ENCODE peak calls at places on chromosomes 4 and X, in five cellular contexts. C is fibroblast of lung, V is ovary, H is dorsolateral prefrontal cortex, I is left lung. E is an unnamed sample.

GRCh38 chr4:137375111-137375850 is 157.0 kb downstream of the PCDH18 start:
- DNase-seq in V (no peak), H (no peak), C (no peak), I (no peak), E (no peak)

GRCh38 chrX:29155286-29155685 is 568.0 kb downstream of the IL1RAPL1 start:
- DNase-seq in H (no peak), V (no peak), C (no peak), I (no peak), E (no peak)

GRCh38 chrX:102042706-102043325 is 82.7 kb upstream of the TCEAL2 start:
- DNase-seq in C (no peak), H (no peak), V (no peak), I (no peak), E (no peak)

GRCh38 chr4:113636438-113636818 is 125.1 kb downstream of the CAMK2D start:
- DNase-seq in C (no peak), V (no peak), H (no peak), I (no peak), E (no peak)

GRCh38 chr4:164847967-164848649 is 28.9 kb upstream of the APELA start:
- DNase-seq in H (no peak), V (no peak), I (no peak), C (no peak), E (no peak)

GRCh38 chr4:65943076-65943475 is 272.8 kb upstream of the EPHA5 start:
- DNase-seq in C (peak; percentile 91), H (no peak), I (no peak), V (no peak), E (no peak)

GRCh38 chr4:66688674-66689073 is 856.6 kb downstream of the CENPC start:
- DNase-seq in I (no peak), C (peak; percentile 53), H (no peak), V (no peak), E (no peak)

GRCh38 chr4:1855334-1856070 is 454 bp downstream of the LETM1 start:
- DNase-seq in I (peak; percentile 85), H (no peak), C (no peak), V (peak; percentile 31), E (peak; percentile 42)

GRCh38 chr4:23945521-23946017 is 55.7 kb upstream of the PPARGC1A start:
- DNase-seq in V (no peak), H (no peak), C (peak; percentile 83), I (no peak), E (no peak)

GRCh38 chr4:168304744-168305459 is 13.7 kb downstream of the DDX60 start:
- DNase-seq in I (no peak), H (no peak), V (no peak), C (peak; percentile 47), E (no peak)

GRCh38 chrX:144946696-144947095 is 300.6 kb upstream of the SPANXN1 start:
- DNase-seq in V (no peak), C (no peak), H (no peak), I (no peak), E (no peak)

GRCh38 chr4:3305610-3306371 is 13.0 kb downstream of the RGS12 start:
- DNase-seq in V (no peak), H (peak; percentile 19), C (peak; percentile 41), I (peak; percentile 45), E (no peak)

GRCh38 chrX:103806862-103807474 is 25.1 kb downstream of the RAB9B start:
- DNase-seq in H (no peak), V (no peak), C (no peak), I (no peak), E (no peak)

GRCh38 chrX:153519569-153520285 is 2.3 kb downstream of the ATP2B3 start:
- DNase-seq in I (no peak), H (no peak), C (peak; percentile 64), V (no peak), E (no peak)

GRCh38 chr4:164251257-164251656 is 502.7 kb upstream of the SMIM31 start:
- DNase-seq in H (no peak), I (no peak), V (no peak), C (no peak), E (no peak)

GRCh38 chr4:95165926-95166524 is 382.7 kb downstream of the UNC5C start:
- DNase-seq in H (peak; percentile 14), V (no peak), C (peak; percentile 68), I (no peak), E (no peak)

GRCh38 chr4:1009647-1010521 is 1.5 kb upstream of the FGFRL1 start:
- DNase-seq in V (peak; percentile 73), I (peak; percentile 93), H (no peak), C (peak; percentile 23), E (peak; percentile 72)

GRCh38 chrX:107718156-107718621 is 57.4 kb downstream of the TSC22D3 start:
- DNase-seq in I (no peak), H (peak; percentile 75), V (peak; percentile 74), C (peak; percentile 58), E (peak; percentile 82)

GRCh38 chr4:113978561-113979156 is 788 bp downstream of the ARSJ start:
- DNase-seq in V (peak; percentile 24), C (peak; percentile 43), I (peak; percentile 80), H (peak; percentile 67), E (peak; percentile 22)

GRCh38 chrX:149829751-149830191 is 48.0 kb downstream of the MAGEA9 start:
- DNase-seq in H (no peak), C (peak; percentile 77), V (no peak), I (no peak), E (no peak)

GRCh38 chrX:41334866-41335589 is 1.1 kb downstream of the DDX3X start:
- DNase-seq in I (peak; percentile 80), C (peak; percentile 61), H (peak; percentile 38), V (peak; percentile 75), E (peak; percentile 74)

DNA sequence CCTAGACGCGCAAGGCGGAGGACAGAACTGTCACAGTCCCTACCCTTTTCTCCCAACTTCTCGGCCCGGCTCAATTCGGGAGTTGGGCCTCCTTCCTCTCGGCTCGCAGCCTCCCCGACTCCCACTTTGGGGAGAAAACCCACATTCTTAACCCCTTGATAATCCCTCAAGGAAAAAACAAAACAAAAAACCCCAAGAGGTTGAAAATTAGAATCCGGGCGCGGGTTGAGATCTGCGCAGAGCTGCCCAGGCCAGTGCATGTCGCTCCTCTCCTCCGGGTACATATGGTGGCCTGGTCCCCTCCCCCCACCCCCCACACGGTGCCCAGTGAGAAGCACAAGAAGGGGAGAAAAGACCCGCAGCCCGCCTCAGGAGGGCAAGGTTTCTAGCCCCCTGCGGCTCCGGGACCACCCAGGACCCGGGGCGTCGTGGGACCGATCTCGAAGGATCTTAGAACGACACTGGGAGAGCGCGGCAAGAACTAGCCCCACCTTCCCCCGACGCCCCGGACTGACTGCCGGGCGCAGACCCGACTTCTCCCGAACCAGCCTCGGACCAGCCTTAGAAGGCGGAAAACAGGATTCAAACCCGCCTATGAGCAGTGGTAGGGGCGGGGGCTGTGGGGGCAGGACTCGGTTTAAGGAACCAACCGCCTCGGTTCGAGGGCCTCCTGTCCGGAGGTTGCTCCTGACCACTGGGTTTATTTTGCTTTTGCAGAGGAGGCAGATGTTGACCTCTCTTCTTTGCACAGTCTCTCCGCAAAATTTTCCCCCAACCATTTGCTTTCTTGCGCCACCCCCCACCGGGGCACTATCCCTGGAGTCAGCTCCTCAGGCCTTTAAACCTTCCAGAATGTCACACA is 2.5 kb upstream of the PDGFRA start:
- DNase-seq in I (peak; percentile 76), V (peak; percentile 85), H (no peak), C (peak; percentile 75), E (peak; percentile 82)
- H3K4me3 ChIP-seq in I (peak overlapping the region; percentile 17), V (peak overlapping the region; percentile 32), H (peak overlapping the region; percentile 60), C (peak overlapping the region; percentile 94), E (peak overlapping the region; percentile 59)

GRCh38 chr4:31045724-31046318 is 325.7 kb downstream of the PCDH7 start:
- DNase-seq in I (no peak), V (no peak), H (no peak), C (peak; percentile 15), E (no peak)
- TF ChIP-seq CTCF in I (no peak), V (no peak), H (no peak), C (no peak), E (peak; percentile 8)

GRCh38 chr4:157075811-157076577 is at the start of gene GLRB:
- DNase-seq in C (peak; percentile 43), I (peak; percentile 85), H (peak; percentile 42), V (no peak), E (peak; percentile 16)
- H3K27me3 ChIP-seq in C (no peaks in the 10 kb centered on the region), I (peaks cover 40% of the 10 kb centered on the region), H (no peaks in the 10 kb centered on the region), V (no peaks in the 10 kb centered on the region), E (no peaks in the 10 kb centered on the region)

GRCh38 chrX:138709886-138710285 is 1.6 kb downstream of the FGF13 start:
- DNase-seq in I (no peak), V (no peak), H (no peak), C (peak; percentile 4), E (no peak)
- H3K4me3 ChIP-seq in I (no peak overlapping the region), V (peak overlapping the region; percentile 56), H (peak overlapping the region; percentile 45), C (no peak overlapping the region), E (peak overlapping the region; percentile 39)

GRCh38 chr4:26424838-26425237 is 65.4 kb downstream of the CCKAR start:
- DNase-seq in V (no peak), H (no peak), I (no peak), C (no peak), E (no peak)
- TF ChIP-seq CTCF in V (no peak), H (no peak), I (peak; percentile 12), C (no peak), E (no peak)

GRCh38 chr4:84481077-84481878 is 17.8 kb downstream of the NKX6-1 start:
- DNase-seq in C (no peak), I (no peak), H (no peak), V (no peak), E (no peak)
- H3K27me3 ChIP-seq in C (peaks cover 27% of the 10 kb centered on the region), I (peaks cover 95% of the 10 kb centered on the region), H (peaks cover 55% of the 10 kb centered on the region), V (no peaks in the 10 kb centered on the region), E (peaks cover 5% of the 10 kb centered on the region)

E was measured in uterus.